ENCODE peak calls at places on chromosomes 13 and 19, in four cellular contexts. D, K, S and N are unnamed samples.

GRCh38 chr13:38656699-38657098 is 30.2 kb upstream of the FREM2 start:
- DNase-seq in D (no peak), K (peak; percentile 29), S (no peak), N (no peak)

GRCh38 chr13:51192348-51192747 is 29.9 kb upstream of the FAM124A start:
- DNase-seq in D (peak; percentile 30), K (no peak), S (no peak), N (no peak)

GRCh38 chr13:74825170-74825948 is 656.6 kb downstream of the TBC1D4 start:
- DNase-seq in D (peak; percentile 85), K (peak; percentile 79), S (no peak), N (no peak)

GRCh38 chr13:67086260-67086659 is 143.9 kb downstream of the PCDH9 start:
- DNase-seq in D (no peak), K (no peak), S (no peak), N (no peak)

GRCh38 chr13:44350775-44351504 is 22.7 kb upstream of the SERP2 start:
- DNase-seq in D (no peak), K (no peak), S (no peak), N (no peak)

GRCh38 chr13:102862624-102863210 is 16.9 kb downstream of the ERCC5 start:
- DNase-seq in D (no peak), K (no peak), S (no peak), N (no peak)

GRCh38 chr13:79451500-79451962 is 29.4 kb upstream of the NDFIP2 start:
- DNase-seq in D (peak; percentile 98), K (peak; percentile 94), S (no peak), N (peak; percentile 36)

GRCh38 chr13:36074659-36075058 is 56.5 kb downstream of the DCLK1 start:
- DNase-seq in D (no peak), K (peak; percentile 19), S (no peak), N (no peak)

GRCh38 chr13:98143157-98143553 is 261 bp downstream of the FARP1 start:
- DNase-seq in D (no peak), K (no peak), S (no peak), N (peak; percentile 37)

GRCh38 chr19:11166281-11167142 is 10.9 kb upstream of the SPC24 start:
- DNase-seq in D (peak; percentile 87), K (peak; percentile 86), S (no peak), N (peak; percentile 87)